ENCODE peak calls at places on chromosomes 7 and 10, in eight cellular contexts. One of them, this sample, is unnamed.

GRCh38 chr7:97819161-97819560 is 53.0 kb downstream of the ASNS start:
- DNase-seq in neural progenitor cell: peak
- DNase-seq in Peyer's patch: no peak
- DNase-seq in CD8-positive, alpha-beta T cell: no peak
- DNase-seq in lung: no peak
- DNase-seq in tibial nerve: no peak
- DNase-seq in heart right ventricle: no peak
- DNase-seq in DND-41: no peak
- DNase-seq in this sample: no peak

GRCh38 chr7:44678468-44679179 is 70.0 kb upstream of the ZMIZ2 start:
- DNase-seq in neural progenitor cell: no peak
- DNase-seq in Peyer's patch: peak
- DNase-seq in CD8-positive, alpha-beta T cell: no peak
- DNase-seq in lung: peak
- DNase-seq in tibial nerve: peak
- DNase-seq in heart right ventricle: peak
- DNase-seq in DND-41: no peak
- DNase-seq in this sample: peak

GRCh38 chr7:155603858-155604503 is 40.5 kb upstream of the RBM33 start:
- DNase-seq in neural progenitor cell: no peak
- DNase-seq in Peyer's patch: no peak
- DNase-seq in CD8-positive, alpha-beta T cell: no peak
- DNase-seq in lung: no peak
- DNase-seq in tibial nerve: no peak
- DNase-seq in heart right ventricle: no peak
- DNase-seq in DND-41: no peak
- DNase-seq in this sample: no peak

GRCh38 chr7:84372712-84373111 is 178.1 kb upstream of the SEMA3A start:
- DNase-seq in neural progenitor cell: no peak
- DNase-seq in Peyer's patch: no peak
- DNase-seq in CD8-positive, alpha-beta T cell: no peak
- DNase-seq in lung: no peak
- DNase-seq in tibial nerve: no peak
- DNase-seq in heart right ventricle: no peak
- DNase-seq in DND-41: no peak
- DNase-seq in this sample: peak

GRCh38 chr7:101676956-101677355 is 47.9 kb upstream of the MYL10 start:
- DNase-seq in neural progenitor cell: no peak
- DNase-seq in Peyer's patch: no peak
- DNase-seq in CD8-positive, alpha-beta T cell: no peak
- DNase-seq in lung: no peak
- DNase-seq in tibial nerve: no peak
- DNase-seq in heart right ventricle: no peak
- DNase-seq in DND-41: no peak
- DNase-seq in this sample: no peak

GRCh38 chr7:95213809-95214492 is 110.4 kb downstream of the PON1 start:
- DNase-seq in neural progenitor cell: no peak
- DNase-seq in Peyer's patch: peak
- DNase-seq in CD8-positive, alpha-beta T cell: no peak
- DNase-seq in lung: no peak
- DNase-seq in tibial nerve: peak
- DNase-seq in heart right ventricle: peak
- DNase-seq in DND-41: no peak
- DNase-seq in this sample: peak

GRCh38 chr7:10696064-10696463 is 277.6 kb upstream of the PHF14 start:
- DNase-seq in neural progenitor cell: peak
- DNase-seq in Peyer's patch: no peak
- DNase-seq in CD8-positive, alpha-beta T cell: no peak
- DNase-seq in lung: no peak
- DNase-seq in tibial nerve: no peak
- DNase-seq in heart right ventricle: no peak
- DNase-seq in DND-41: no peak
- DNase-seq in this sample: no peak

GRCh38 chr7:5543361-5543760 is 119.7 kb upstream of the TNRC18 start:
- DNase-seq in neural progenitor cell: no peak
- DNase-seq in Peyer's patch: no peak
- DNase-seq in CD8-positive, alpha-beta T cell: no peak
- DNase-seq in lung: no peak
- DNase-seq in tibial nerve: no peak
- DNase-seq in heart right ventricle: no peak
- DNase-seq in DND-41: no peak
- DNase-seq in this sample: no peak

GRCh38 chr10:8133146-8133545 is 78.7 kb downstream of the GATA3 start:
- DNase-seq in neural progenitor cell: no peak
- DNase-seq in Peyer's patch: no peak
- DNase-seq in CD8-positive, alpha-beta T cell: no peak
- DNase-seq in lung: no peak
- DNase-seq in tibial nerve: no peak
- DNase-seq in heart right ventricle: no peak
- DNase-seq in DND-41: peak
- DNase-seq in this sample: no peak

GRCh38 chr7:106059556-106059955 is 52.6 kb downstream of the SYPL1 start:
- DNase-seq in neural progenitor cell: no peak
- DNase-seq in Peyer's patch: no peak
- DNase-seq in CD8-positive, alpha-beta T cell: no peak
- DNase-seq in lung: no peak
- DNase-seq in tibial nerve: no peak
- DNase-seq in heart right ventricle: no peak
- DNase-seq in DND-41: no peak
- DNase-seq in this sample: no peak

GRCh38 chr7:21967500-21968099 is 21.9 kb upstream of the CDCA7L start:
- DNase-seq in neural progenitor cell: no peak
- DNase-seq in Peyer's patch: peak
- DNase-seq in CD8-positive, alpha-beta T cell: peak
- DNase-seq in lung: no peak
- DNase-seq in tibial nerve: no peak
- DNase-seq in heart right ventricle: no peak
- DNase-seq in DND-41: peak
- DNase-seq in this sample: peak

GRCh38 chr7:124020060-124020459 is 12.8 kb downstream of the TMEM229A start:
- DNase-seq in neural progenitor cell: no peak
- DNase-seq in Peyer's patch: no peak
- DNase-seq in CD8-positive, alpha-beta T cell: no peak
- DNase-seq in lung: no peak
- DNase-seq in tibial nerve: no peak
- DNase-seq in heart right ventricle: no peak
- DNase-seq in DND-41: no peak
- DNase-seq in this sample: no peak

GRCh38 chr10:120634629-120635028 is 177.6 kb downstream of the PLPP4 start:
- DNase-seq in neural progenitor cell: peak
- DNase-seq in Peyer's patch: no peak
- DNase-seq in CD8-positive, alpha-beta T cell: no peak
- DNase-seq in lung: no peak
- DNase-seq in tibial nerve: no peak
- DNase-seq in heart right ventricle: no peak
- DNase-seq in DND-41: no peak
- DNase-seq in this sample: no peak

GRCh38 chr7:123996327-123996625 is 36.6 kb downstream of the TMEM229A start:
- DNase-seq in neural progenitor cell: no peak
- DNase-seq in Peyer's patch: no peak
- DNase-seq in CD8-positive, alpha-beta T cell: no peak
- DNase-seq in lung: no peak
- DNase-seq in tibial nerve: no peak
- DNase-seq in heart right ventricle: no peak
- DNase-seq in DND-41: no peak
- DNase-seq in this sample: no peak

GRCh38 chr10:129949411-129950335 is 14.4 kb downstream of the EBF3 start:
- DNase-seq in neural progenitor cell: peak
- DNase-seq in Peyer's patch: peak
- DNase-seq in CD8-positive, alpha-beta T cell: no peak
- DNase-seq in lung: no peak
- DNase-seq in tibial nerve: no peak
- DNase-seq in heart right ventricle: peak
- DNase-seq in DND-41: no peak
- DNase-seq in this sample: no peak

GRCh38 chr7:80392229-80393169 is 119.4 kb downstream of the GNAT3 start:
- DNase-seq in neural progenitor cell: no peak
- DNase-seq in Peyer's patch: no peak
- DNase-seq in CD8-positive, alpha-beta T cell: no peak
- DNase-seq in lung: no peak
- DNase-seq in tibial nerve: no peak
- DNase-seq in heart right ventricle: no peak
- DNase-seq in DND-41: no peak
- DNase-seq in this sample: no peak

GRCh38 chr7:48173983-48174382 is 2.7 kb downstream of the ABCA13 start:
- DNase-seq in neural progenitor cell: no peak
- DNase-seq in Peyer's patch: no peak
- DNase-seq in CD8-positive, alpha-beta T cell: no peak
- DNase-seq in lung: no peak
- DNase-seq in tibial nerve: no peak
- DNase-seq in heart right ventricle: no peak
- DNase-seq in DND-41: no peak
- DNase-seq in this sample: peak

GRCh38 chr10:72297968-72298773 is 24.4 kb downstream of the DDIT4 start:
- DNase-seq in neural progenitor cell: peak
- DNase-seq in Peyer's patch: peak
- DNase-seq in CD8-positive, alpha-beta T cell: peak
- DNase-seq in lung: peak
- DNase-seq in tibial nerve: peak
- DNase-seq in heart right ventricle: peak
- DNase-seq in DND-41: peak
- DNase-seq in this sample: peak
- TF ChIP-seq CTCF in neural progenitor cell: no peak
- TF ChIP-seq CTCF in Peyer's patch: no peak
- TF ChIP-seq CTCF in CD8-positive, alpha-beta T cell: no peak
- TF ChIP-seq CTCF in lung: no peak
- TF ChIP-seq CTCF in tibial nerve: no peak
- TF ChIP-seq CTCF in heart right ventricle: no peak
- TF ChIP-seq CTCF in DND-41: no peak
- TF ChIP-seq CTCF in this sample: no peak

DNA sequence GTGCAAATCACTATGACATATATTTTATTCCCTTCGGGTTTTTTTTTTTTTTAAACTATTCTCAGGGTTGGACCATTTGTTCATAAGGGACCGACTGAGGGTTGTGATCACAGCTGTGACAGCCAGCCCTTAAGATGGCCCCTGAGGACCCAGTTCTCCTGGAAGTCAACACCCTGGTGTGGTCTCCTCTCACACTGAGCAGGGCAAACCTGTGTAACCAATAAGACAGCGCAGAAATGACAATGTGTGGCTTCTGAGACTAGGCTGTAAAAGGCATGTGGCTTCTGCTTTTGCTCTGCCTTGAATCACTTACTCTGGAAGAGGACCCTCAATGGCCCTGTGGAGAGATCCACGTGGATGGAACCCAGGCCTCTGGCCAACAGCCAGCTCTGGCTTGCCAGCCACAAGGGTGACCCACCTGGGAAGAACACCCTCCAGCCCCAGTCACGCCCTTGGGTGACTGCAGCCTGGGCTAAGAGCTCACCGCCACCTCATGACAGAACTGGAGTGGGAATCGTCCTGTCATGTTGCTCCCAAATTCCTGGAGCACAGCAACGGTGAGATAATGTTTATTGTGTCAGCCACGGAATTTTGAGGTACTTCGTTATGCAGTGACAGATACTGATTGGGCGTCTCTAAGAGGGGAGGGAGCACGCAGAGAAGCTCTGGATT is 127.1 kb downstream of the CLEC2L start:
- DNase-seq in neural progenitor cell: no peak
- DNase-seq in Peyer's patch: no peak
- DNase-seq in CD8-positive, alpha-beta T cell: no peak
- DNase-seq in lung: no peak
- DNase-seq in tibial nerve: no peak
- DNase-seq in heart right ventricle: peak
- DNase-seq in DND-41: no peak
- DNase-seq in this sample: no peak
- H3K27ac ChIP-seq in neural progenitor cell: no peak
- H3K27ac ChIP-seq in Peyer's patch: no peak
- H3K27ac ChIP-seq in CD8-positive, alpha-beta T cell: no peak
- H3K27ac ChIP-seq in lung: peak
- H3K27ac ChIP-seq in tibial nerve: no peak
- H3K27ac ChIP-seq in heart right ventricle: peak
- H3K27ac ChIP-seq in DND-41: no peak
- H3K27ac ChIP-seq in this sample: no peak

GRCh38 chr7:42886866-42887509 is 24.9 kb downstream of the C7orf25 start:
- DNase-seq in neural progenitor cell: no peak
- DNase-seq in Peyer's patch: no peak
- DNase-seq in CD8-positive, alpha-beta T cell: no peak
- DNase-seq in lung: no peak
- DNase-seq in tibial nerve: no peak
- DNase-seq in heart right ventricle: no peak
- DNase-seq in DND-41: no peak
- DNase-seq in this sample: no peak

GRCh38 chr7:42880392-42880791 is 31.5 kb downstream of the C7orf25 start:
- DNase-seq in neural progenitor cell: no peak
- DNase-seq in Peyer's patch: no peak
- DNase-seq in CD8-positive, alpha-beta T cell: no peak
- DNase-seq in lung: no peak
- DNase-seq in tibial nerve: no peak
- DNase-seq in heart right ventricle: no peak
- DNase-seq in DND-41: no peak
- DNase-seq in this sample: no peak

GRCh38 chr7:42883950-42884349 is 27.9 kb downstream of the C7orf25 start:
- DNase-seq in neural progenitor cell: peak
- DNase-seq in Peyer's patch: no peak
- DNase-seq in CD8-positive, alpha-beta T cell: no peak
- DNase-seq in lung: peak
- DNase-seq in tibial nerve: no peak
- DNase-seq in heart right ventricle: peak
- DNase-seq in DND-41: no peak
- DNase-seq in this sample: no peak

GRCh38 chr7:42886129-42886528 is 25.7 kb downstream of the C7orf25 start:
- DNase-seq in neural progenitor cell: no peak
- DNase-seq in Peyer's patch: no peak
- DNase-seq in CD8-positive, alpha-beta T cell: no peak
- DNase-seq in lung: no peak
- DNase-seq in tibial nerve: no peak
- DNase-seq in heart right ventricle: no peak
- DNase-seq in DND-41: no peak
- DNase-seq in this sample: no peak
- TF ChIP-seq CTCF in neural progenitor cell: peak
- TF ChIP-seq CTCF in Peyer's patch: no peak
- TF ChIP-seq CTCF in CD8-positive, alpha-beta T cell: peak
- TF ChIP-seq CTCF in lung: no peak
- TF ChIP-seq CTCF in tibial nerve: peak
- TF ChIP-seq CTCF in heart right ventricle: no peak
- TF ChIP-seq CTCF in DND-41: peak
- TF ChIP-seq CTCF in this sample: peak

GRCh38 chr10:100890141-100890695 is 22.5 kb upstream of the SLF2 start:
- DNase-seq in neural progenitor cell: no peak
- DNase-seq in Peyer's patch: no peak
- DNase-seq in CD8-positive, alpha-beta T cell: no peak
- DNase-seq in lung: no peak
- DNase-seq in tibial nerve: no peak
- DNase-seq in heart right ventricle: no peak
- DNase-seq in DND-41: no peak
- DNase-seq in this sample: no peak

GRCh38 chr10:100888957-100889356 is 23.8 kb upstream of the SLF2 start:
- DNase-seq in neural progenitor cell: no peak
- DNase-seq in Peyer's patch: no peak
- DNase-seq in CD8-positive, alpha-beta T cell: no peak
- DNase-seq in lung: no peak
- DNase-seq in tibial nerve: no peak
- DNase-seq in heart right ventricle: no peak
- DNase-seq in DND-41: no peak
- DNase-seq in this sample: no peak

GRCh38 chr10:100887761-100888296 is 24.9 kb upstream of the SLF2 start:
- DNase-seq in neural progenitor cell: no peak
- DNase-seq in Peyer's patch: peak
- DNase-seq in CD8-positive, alpha-beta T cell: no peak
- DNase-seq in lung: no peak
- DNase-seq in tibial nerve: no peak
- DNase-seq in heart right ventricle: no peak
- DNase-seq in DND-41: no peak
- DNase-seq in this sample: no peak

GRCh38 chr10:100890696-100891271 is 22.0 kb upstream of the SLF2 start:
- DNase-seq in neural progenitor cell: no peak
- DNase-seq in Peyer's patch: no peak
- DNase-seq in CD8-positive, alpha-beta T cell: no peak
- DNase-seq in lung: no peak
- DNase-seq in tibial nerve: no peak
- DNase-seq in heart right ventricle: no peak
- DNase-seq in DND-41: no peak
- DNase-seq in this sample: peak

GRCh38 chr10:100889546-100889945 is 23.2 kb upstream of the SLF2 start:
- DNase-seq in neural progenitor cell: no peak
- DNase-seq in Peyer's patch: no peak
- DNase-seq in CD8-positive, alpha-beta T cell: no peak
- DNase-seq in lung: no peak
- DNase-seq in tibial nerve: no peak
- DNase-seq in heart right ventricle: no peak
- DNase-seq in DND-41: no peak
- DNase-seq in this sample: no peak
- H3K27ac ChIP-seq in neural progenitor cell: no peak
- H3K27ac ChIP-seq in Peyer's patch: no peak
- H3K27ac ChIP-seq in CD8-positive, alpha-beta T cell: no peak
- H3K27ac ChIP-seq in lung: no peak
- H3K27ac ChIP-seq in tibial nerve: no peak
- H3K27ac ChIP-seq in heart right ventricle: no peak
- H3K27ac ChIP-seq in DND-41: no peak
- H3K27ac ChIP-seq in this sample: peak